ENCODE peak calls at places on chromosome 22, in ten cellular contexts. One of them, this sample, is unnamed.

GRCh38 chr22:21947040-21948014 is 5.3 kb downstream of the PPM1F start:
- DNase-seq in H9: peak; percentile 57
- DNase-seq in CD8-positive, alpha-beta T cell: no peak
- DNase-seq in type B pancreatic cell: peak; percentile 63
- DNase-seq in GM06990: no peak
- DNase-seq in uterus: no peak
- DNase-seq in PC-3: peak; percentile 19
- DNase-seq in foreskin fibroblast: peak; percentile 80
- DNase-seq in neural crest cell: no peak
- DNase-seq in colonic mucosa: no peak
- DNase-seq in this sample: no peak

GRCh38 chr22:23013612-23014011 is 56.7 kb upstream of the GNAZ start:
- DNase-seq in foreskin fibroblast: no peak
- DNase-seq in GM06990: no peak
- DNase-seq in neural crest cell: no peak
- DNase-seq in PC-3: no peak
- DNase-seq in uterus: no peak
- DNase-seq in H9: no peak
- DNase-seq in type B pancreatic cell: no peak
- DNase-seq in colonic mucosa: no peak
- DNase-seq in CD8-positive, alpha-beta T cell: no peak
- DNase-seq in this sample: no peak

GRCh38 chr22:30362632-30363281 is 6.0 kb downstream of the CCDC157 start:
- DNase-seq in neural crest cell: no peak
- DNase-seq in colonic mucosa: no peak
- DNase-seq in foreskin fibroblast: peak; percentile 36
- DNase-seq in PC-3: no peak
- DNase-seq in CD8-positive, alpha-beta T cell: no peak
- DNase-seq in uterus: no peak
- DNase-seq in type B pancreatic cell: no peak
- DNase-seq in GM06990: no peak
- DNase-seq in H9: peak; percentile 84
- DNase-seq in this sample: no peak

GRCh38 chr22:22342697-22343602 is 98.4 kb downstream of the VPREB1 start:
- DNase-seq in uterus: no peak
- DNase-seq in H9: peak; percentile 93
- DNase-seq in PC-3: peak; percentile 81
- DNase-seq in CD8-positive, alpha-beta T cell: peak; percentile 53
- DNase-seq in foreskin fibroblast: peak; percentile 29
- DNase-seq in colonic mucosa: peak; percentile 90
- DNase-seq in type B pancreatic cell: no peak
- DNase-seq in neural crest cell: peak; percentile 33
- DNase-seq in GM06990: peak; percentile 45
- DNase-seq in this sample: peak; percentile 56

GRCh38 chr22:19873138-19873959 is 18.7 kb upstream of the GNB1L start:
- DNase-seq in neural crest cell: no peak
- DNase-seq in type B pancreatic cell: peak; percentile 64
- DNase-seq in GM06990: no peak
- DNase-seq in H9: no peak
- DNase-seq in CD8-positive, alpha-beta T cell: no peak
- DNase-seq in PC-3: no peak
- DNase-seq in foreskin fibroblast: no peak
- DNase-seq in colonic mucosa: peak; percentile 78
- DNase-seq in uterus: peak; percentile 12
- DNase-seq in this sample: no peak

GRCh38 chr22:21450320-21450831 is 16.8 kb upstream of the TMEM191C start:
- DNase-seq in GM06990: no peak
- DNase-seq in neural crest cell: peak; percentile 3
- DNase-seq in foreskin fibroblast: no peak
- DNase-seq in type B pancreatic cell: peak; percentile 64
- DNase-seq in PC-3: no peak
- DNase-seq in uterus: no peak
- DNase-seq in colonic mucosa: peak; percentile 13
- DNase-seq in H9: peak; percentile 30
- DNase-seq in CD8-positive, alpha-beta T cell: no peak
- DNase-seq in this sample: no peak

GRCh38 chr22:50271519-50271970 is 1.4 kb upstream of the MAPK11 start:
- DNase-seq in type B pancreatic cell: no peak
- DNase-seq in GM06990: peak; percentile 76
- DNase-seq in foreskin fibroblast: peak; percentile 82
- DNase-seq in PC-3: peak; percentile 56
- DNase-seq in uterus: peak; percentile 62
- DNase-seq in H9: peak; percentile 65
- DNase-seq in CD8-positive, alpha-beta T cell: peak; percentile 34
- DNase-seq in colonic mucosa: peak; percentile 82
- DNase-seq in neural crest cell: peak; percentile 67
- DNase-seq in this sample: peak; percentile 56

GRCh38 chr22:36541831-36542391 is 12.9 kb upstream of the EIF3D start:
- DNase-seq in uterus: peak; percentile 26
- DNase-seq in type B pancreatic cell: no peak
- DNase-seq in H9: no peak
- DNase-seq in colonic mucosa: no peak
- DNase-seq in PC-3: peak; percentile 94
- DNase-seq in foreskin fibroblast: peak; percentile 81
- DNase-seq in GM06990: no peak
- DNase-seq in neural crest cell: no peak
- DNase-seq in CD8-positive, alpha-beta T cell: no peak
- DNase-seq in this sample: no peak

GRCh38 chr22:49632199-49633009 is 195.3 kb downstream of the BRD1 start:
- DNase-seq in H9: peak; percentile 80
- DNase-seq in uterus: peak; percentile 61
- DNase-seq in type B pancreatic cell: peak; percentile 83
- DNase-seq in neural crest cell: peak; percentile 82
- DNase-seq in PC-3: peak; percentile 73
- DNase-seq in CD8-positive, alpha-beta T cell: no peak
- DNase-seq in foreskin fibroblast: peak; percentile 71
- DNase-seq in colonic mucosa: peak; percentile 44
- DNase-seq in GM06990: no peak
- DNase-seq in this sample: no peak

DNA sequence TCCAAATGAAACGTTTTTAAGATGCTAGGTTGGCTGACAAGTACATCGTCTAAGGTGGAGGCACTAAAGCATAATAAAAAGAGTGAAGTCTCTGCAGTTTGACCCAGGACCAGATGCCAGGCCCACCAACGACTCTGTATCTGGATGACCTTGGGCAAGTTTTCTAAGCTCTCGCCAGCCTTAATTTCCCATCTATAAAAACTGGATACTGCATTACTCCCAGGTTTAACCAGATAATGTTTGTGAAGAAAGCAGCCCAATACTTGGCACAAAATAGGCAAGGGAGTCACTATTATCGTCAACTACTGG is 49.0 kb downstream of the FAM83F start:
- DNase-seq in neural crest cell: no peak
- DNase-seq in colonic mucosa: no peak
- DNase-seq in type B pancreatic cell: no peak
- DNase-seq in H9: no peak
- DNase-seq in uterus: no peak
- DNase-seq in CD8-positive, alpha-beta T cell: no peak
- DNase-seq in foreskin fibroblast: no peak
- DNase-seq in GM06990: no peak
- DNase-seq in PC-3: no peak
- DNase-seq in this sample: no peak
- TF ChIP-seq CTCF in neural crest cell: no peak
- TF ChIP-seq CTCF in colonic mucosa: no peak
- TF ChIP-seq CTCF in type B pancreatic cell: no peak
- TF ChIP-seq CTCF in H9: no peak
- TF ChIP-seq CTCF in uterus: no peak
- TF ChIP-seq CTCF in CD8-positive, alpha-beta T cell: no peak
- TF ChIP-seq CTCF in foreskin fibroblast: no peak
- TF ChIP-seq CTCF in GM06990: no peak
- TF ChIP-seq CTCF in PC-3: no peak
- TF ChIP-seq CTCF in this sample: no peak

DNA sequence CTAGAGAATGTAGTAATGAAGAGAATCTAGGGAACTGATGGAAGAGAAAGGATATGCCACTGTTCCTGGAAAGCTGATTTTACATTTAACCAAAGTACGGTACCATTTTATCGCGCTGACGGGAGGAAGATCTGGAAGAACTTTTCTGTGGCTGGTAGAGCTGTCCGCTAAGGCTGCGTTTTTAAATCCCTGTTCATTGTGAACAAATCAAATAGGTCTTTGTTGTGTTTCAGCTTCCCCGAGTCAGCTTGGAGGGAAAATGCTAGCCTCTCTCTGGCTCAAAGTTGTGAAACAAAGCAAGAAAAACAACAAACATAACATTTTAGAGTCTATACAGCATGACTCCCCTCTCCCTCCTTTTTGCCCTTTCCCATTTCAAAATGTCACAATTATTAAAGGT is 34.4 kb downstream of the FBXO7 start:
- DNase-seq in H9: no peak
- DNase-seq in foreskin fibroblast: no peak
- DNase-seq in neural crest cell: no peak
- DNase-seq in type B pancreatic cell: no peak
- DNase-seq in GM06990: no peak
- DNase-seq in uterus: no peak
- DNase-seq in PC-3: no peak
- DNase-seq in CD8-positive, alpha-beta T cell: no peak
- DNase-seq in colonic mucosa: no peak
- DNase-seq in this sample: no peak
- TF ChIP-seq CTCF in H9: no peak
- TF ChIP-seq CTCF in foreskin fibroblast: no peak
- TF ChIP-seq CTCF in neural crest cell: no peak
- TF ChIP-seq CTCF in type B pancreatic cell: no peak
- TF ChIP-seq CTCF in GM06990: no peak
- TF ChIP-seq CTCF in uterus: no peak
- TF ChIP-seq CTCF in PC-3: no peak
- TF ChIP-seq CTCF in CD8-positive, alpha-beta T cell: no peak
- TF ChIP-seq CTCF in colonic mucosa: no peak
- TF ChIP-seq CTCF in this sample: no peak

GRCh38 chr22:37549704-37550059 is 10.6 kb upstream of the CDC42EP1 start:
- DNase-seq in neural crest cell: no peak
- DNase-seq in CD8-positive, alpha-beta T cell: no peak
- DNase-seq in colonic mucosa: no peak
- DNase-seq in PC-3: no peak
- DNase-seq in foreskin fibroblast: peak; percentile 76
- DNase-seq in uterus: peak; percentile 69
- DNase-seq in type B pancreatic cell: no peak
- DNase-seq in H9: no peak
- DNase-seq in GM06990: no peak
- DNase-seq in this sample: no peak
- TF ChIP-seq CTCF in neural crest cell: no peak
- TF ChIP-seq CTCF in CD8-positive, alpha-beta T cell: no peak
- TF ChIP-seq CTCF in colonic mucosa: no peak
- TF ChIP-seq CTCF in PC-3: peak; percentile 16
- TF ChIP-seq CTCF in foreskin fibroblast: peak; percentile 32
- TF ChIP-seq CTCF in uterus: peak; percentile 33
- TF ChIP-seq CTCF in type B pancreatic cell: no peak
- TF ChIP-seq CTCF in H9: peak; percentile 28
- TF ChIP-seq CTCF in GM06990: no peak
- TF ChIP-seq CTCF in this sample: no peak

GRCh38 chr22:44445307-44445680 is 52.7 kb downstream of the RTL6 start:
- DNase-seq in foreskin fibroblast: no peak
- DNase-seq in H9: peak; percentile 24
- DNase-seq in colonic mucosa: no peak
- DNase-seq in CD8-positive, alpha-beta T cell: no peak
- DNase-seq in GM06990: no peak
- DNase-seq in uterus: no peak
- DNase-seq in type B pancreatic cell: no peak
- DNase-seq in neural crest cell: no peak
- DNase-seq in PC-3: no peak
- DNase-seq in this sample: no peak

GRCh38 chr22:44442856-44443595 is 55.0 kb downstream of the RTL6 start:
- DNase-seq in GM06990: no peak
- DNase-seq in neural crest cell: no peak
- DNase-seq in CD8-positive, alpha-beta T cell: no peak
- DNase-seq in uterus: no peak
- DNase-seq in type B pancreatic cell: no peak
- DNase-seq in H9: peak; percentile 25
- DNase-seq in PC-3: no peak
- DNase-seq in colonic mucosa: no peak
- DNase-seq in foreskin fibroblast: no peak
- DNase-seq in this sample: no peak

GRCh38 chr22:44445731-44446130 is 52.3 kb downstream of the RTL6 start:
- DNase-seq in PC-3: peak; percentile 46
- DNase-seq in uterus: no peak
- DNase-seq in H9: peak; percentile 23
- DNase-seq in foreskin fibroblast: no peak
- DNase-seq in GM06990: no peak
- DNase-seq in CD8-positive, alpha-beta T cell: no peak
- DNase-seq in colonic mucosa: no peak
- DNase-seq in neural crest cell: no peak
- DNase-seq in type B pancreatic cell: no peak
- DNase-seq in this sample: no peak

GRCh38 chr22:44443641-44444235 is 54.3 kb downstream of the RTL6 start:
- DNase-seq in CD8-positive, alpha-beta T cell: no peak
- DNase-seq in neural crest cell: no peak
- DNase-seq in H9: peak; percentile 13
- DNase-seq in PC-3: no peak
- DNase-seq in type B pancreatic cell: no peak
- DNase-seq in foreskin fibroblast: no peak
- DNase-seq in colonic mucosa: no peak
- DNase-seq in uterus: no peak
- DNase-seq in GM06990: no peak
- DNase-seq in this sample: no peak

DNA sequence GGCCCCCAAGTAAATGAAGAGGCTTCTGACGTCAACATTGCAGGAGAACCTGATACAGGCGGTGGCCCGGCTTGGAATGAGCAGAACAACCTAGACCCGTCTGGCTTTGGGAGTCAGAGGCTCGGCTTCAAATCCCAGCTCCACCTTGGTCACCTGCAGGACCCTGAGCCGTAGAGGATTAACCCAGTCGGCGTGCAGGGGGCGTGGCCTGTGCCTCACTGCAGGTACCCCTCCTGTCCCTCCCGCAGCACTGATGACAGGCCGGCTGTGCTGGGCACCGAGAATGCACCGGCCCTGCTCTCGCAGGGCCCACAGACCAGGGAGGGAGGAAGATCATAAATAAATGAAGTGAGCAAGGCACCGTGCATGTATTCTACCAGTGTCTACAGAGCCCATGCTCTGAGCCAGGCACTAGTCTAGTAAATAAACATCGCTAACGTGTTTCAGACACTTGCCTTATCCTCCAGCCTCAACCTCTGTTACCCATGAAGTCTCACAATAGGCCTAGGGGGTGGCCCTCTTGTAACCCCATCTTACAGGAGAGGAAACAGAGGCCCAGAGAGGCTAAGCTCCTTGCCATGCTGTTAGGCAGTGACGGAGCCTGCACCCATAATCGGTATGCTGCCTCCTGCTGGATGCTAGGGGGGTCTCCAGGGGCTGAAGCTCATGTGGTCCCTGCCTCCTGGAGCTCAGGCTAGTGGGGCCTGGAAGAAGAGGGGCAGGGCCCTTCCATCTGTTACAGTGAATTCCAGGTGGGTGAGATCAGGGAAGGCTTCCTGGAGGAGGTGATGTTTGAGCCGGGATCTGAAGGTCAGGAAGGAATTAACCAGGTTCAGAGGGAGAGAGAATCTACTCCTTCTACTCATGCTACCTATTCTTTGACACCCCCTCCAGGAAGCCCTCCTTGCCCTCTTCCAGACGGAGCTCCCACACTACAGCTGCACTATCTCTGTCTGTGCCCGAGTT is 53.4 kb downstream of the RTL6 start:
- DNase-seq in neural crest cell: no peak
- DNase-seq in colonic mucosa: no peak
- DNase-seq in H9: peak; percentile 74
- DNase-seq in PC-3: no peak
- DNase-seq in GM06990: no peak
- DNase-seq in CD8-positive, alpha-beta T cell: no peak
- DNase-seq in uterus: no peak
- DNase-seq in type B pancreatic cell: no peak
- DNase-seq in foreskin fibroblast: no peak
- DNase-seq in this sample: no peak
- TF ChIP-seq CTCF in neural crest cell: peak; percentile 40
- TF ChIP-seq CTCF in colonic mucosa: no peak
- TF ChIP-seq CTCF in H9: peak; percentile 76
- TF ChIP-seq CTCF in PC-3: peak; percentile 37
- TF ChIP-seq CTCF in GM06990: peak; percentile 30
- TF ChIP-seq CTCF in CD8-positive, alpha-beta T cell: no peak
- TF ChIP-seq CTCF in uterus: no peak
- TF ChIP-seq CTCF in type B pancreatic cell: peak; percentile 59
- TF ChIP-seq CTCF in foreskin fibroblast: no peak
- TF ChIP-seq CTCF in this sample: no peak